ENCODE peak calls at places on chromosomes 1 and 21, in seven cellular contexts. J, S, U, N, P, O and X are unnamed samples.
A peak's percentile ranks its signal among the peaks of the same experiment; 100 is the strongest.

GRCh38 chr21:44509539-44509938 is 30.5 kb downstream of the KRTAP10-1 start:
- DNase-seq in J (peak; percentile 83), S (peak; percentile 31), U (no peak), N (no peak), P (peak; percentile 35), O (no peak), X (peak; percentile 67)

GRCh38 chr1:29830916-29831315 is 594.6 kb downstream of the PTPRU start:
- DNase-seq in J (no peak), S (no peak), U (no peak), N (no peak), P (no peak), O (no peak), X (no peak)

GRCh38 chr1:183180213-183180612 is 5.9 kb upstream of the LAMC2 start:
- DNase-seq in J (no peak), S (peak; percentile 60), U (no peak), N (peak; percentile 11), P (no peak), O (no peak), X (peak; percentile 30)

GRCh38 chr1:112579801-112580510 is 39.0 kb downstream of the ST7L start:
- DNase-seq in J (no peak), S (no peak), U (no peak), N (no peak), P (no peak), O (no peak), X (no peak)

GRCh38 chr1:57061369-57061768 is 95.6 kb upstream of the C8B start:
- DNase-seq in J (no peak), S (no peak), U (no peak), N (no peak), P (peak; percentile 8), O (no peak), X (no peak)

GRCh38 chr1:37448185-37448584 is 26.2 kb upstream of the ZC3H12A start:
- DNase-seq in J (no peak), S (no peak), U (no peak), N (no peak), P (no peak), O (no peak), X (no peak)

GRCh38 chr1:24929876-24930702 is at the start of gene RUNX3:
- DNase-seq in J (peak; percentile 96), S (peak; percentile 52), U (peak; percentile 35), N (peak; percentile 52), P (peak; percentile 95), O (no peak), X (no peak)

GRCh38 chr1:90718411-90719320 is 1.6 kb upstream of the BARHL2 start:
- DNase-seq in J (peak; percentile 72), S (no peak), U (no peak), N (no peak), P (no peak), O (no peak), X (no peak)

GRCh38 chr1:211951856-211952255 is 83.5 kb downstream of the INTS7 start:
- DNase-seq in J (no peak), S (no peak), U (no peak), N (no peak), P (peak; percentile 30), O (no peak), X (peak; percentile 35)

GRCh38 chr1:75785320-75785963 is 614 bp upstream of the RABGGTB start:
- DNase-seq in J (no peak), S (no peak), U (no peak), N (no peak), P (no peak), O (no peak), X (no peak)

GRCh38 chr1:75791022-75791421 is 5.0 kb downstream of the RABGGTB start:
- DNase-seq in J (no peak), S (no peak), U (no peak), N (no peak), P (no peak), O (no peak), X (no peak)

GRCh38 chr1:75785964-75786853 is at the start of gene RABGGTB:
- DNase-seq in J (peak; percentile 96), S (peak; percentile 98), U (peak; percentile 76), N (peak; percentile 95), P (peak; percentile 96), O (peak; percentile 96), X (peak; percentile 77)

GRCh38 chr1:75787524-75787923 is 1.5 kb downstream of the RABGGTB start:
- DNase-seq in J (no peak), S (no peak), U (no peak), N (no peak), P (no peak), O (no peak), X (no peak)

DNA sequence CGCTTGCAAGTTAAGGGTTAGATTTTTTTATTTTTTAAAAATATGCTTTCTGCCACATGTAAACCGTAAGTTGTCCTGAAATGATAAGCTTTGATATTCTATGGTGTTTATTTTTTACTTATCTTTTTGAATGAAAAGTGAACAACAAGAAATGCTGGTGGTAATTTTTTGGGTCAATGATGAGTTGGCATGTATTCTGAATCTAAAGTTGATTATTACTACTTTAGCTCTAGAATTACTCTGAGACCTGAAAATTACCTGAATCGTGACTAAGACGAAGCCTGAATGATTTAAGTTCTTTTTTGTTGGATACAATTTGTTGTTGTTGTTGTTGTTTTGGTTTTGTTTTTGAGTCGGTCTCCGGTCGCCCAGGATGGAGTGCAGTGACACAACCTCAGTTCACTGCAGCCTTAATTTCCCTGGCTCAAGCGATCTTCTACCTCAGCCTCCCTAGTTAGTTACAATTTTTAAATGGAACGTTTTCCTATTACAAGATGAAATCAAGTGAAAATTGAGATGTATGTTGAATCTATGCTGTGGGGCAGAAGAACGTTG is 922 bp downstream of the RABGGTB start:
- DNase-seq in J (no peak), S (no peak), U (no peak), N (no peak), P (no peak), O (no peak), X (no peak)
- TF ChIP-seq POLR2A in J (no peak), S (no peak), U (no peak), N (no peak), P (no peak), O (no peak), X (no peak)

DNA sequence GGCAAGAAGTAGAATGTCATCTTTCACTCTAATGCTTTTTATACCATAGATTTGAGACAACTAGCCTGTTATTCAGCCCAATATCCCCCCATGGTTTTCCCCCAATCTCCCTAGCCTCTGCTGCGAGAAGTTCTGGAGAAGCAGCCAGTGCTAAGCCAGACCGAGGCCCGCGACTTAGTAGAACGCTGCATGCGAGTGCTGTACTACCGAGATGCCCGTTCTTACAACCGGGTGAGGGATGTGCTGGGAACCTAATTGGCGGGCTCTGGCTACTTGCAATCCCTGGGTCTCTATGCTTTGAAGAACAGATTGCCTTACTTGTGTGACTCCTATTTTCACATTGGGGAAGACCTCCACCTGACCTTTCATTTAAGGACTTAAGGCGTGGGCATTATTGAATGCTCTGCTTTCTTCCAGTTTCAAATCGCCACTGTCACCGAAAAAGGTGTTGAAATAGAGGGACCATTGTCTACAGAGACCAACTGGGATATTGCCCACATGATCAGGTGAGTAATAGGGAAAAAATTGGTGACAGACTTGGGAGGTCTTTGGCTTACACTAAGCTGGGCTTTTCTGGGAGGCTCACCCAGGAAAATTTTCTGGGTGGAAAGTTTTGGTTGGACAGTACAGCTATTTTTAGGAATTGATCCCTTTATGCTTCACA is 1.9 kb downstream of the PSMB4 start:
- DNase-seq in J (no peak), S (no peak), U (no peak), N (no peak), P (no peak), O (no peak), X (no peak)
- TF ChIP-seq POLR2A in J (no peak), S (no peak), U (no peak), N (no peak), P (no peak), O (no peak), X (no peak)

DNA sequence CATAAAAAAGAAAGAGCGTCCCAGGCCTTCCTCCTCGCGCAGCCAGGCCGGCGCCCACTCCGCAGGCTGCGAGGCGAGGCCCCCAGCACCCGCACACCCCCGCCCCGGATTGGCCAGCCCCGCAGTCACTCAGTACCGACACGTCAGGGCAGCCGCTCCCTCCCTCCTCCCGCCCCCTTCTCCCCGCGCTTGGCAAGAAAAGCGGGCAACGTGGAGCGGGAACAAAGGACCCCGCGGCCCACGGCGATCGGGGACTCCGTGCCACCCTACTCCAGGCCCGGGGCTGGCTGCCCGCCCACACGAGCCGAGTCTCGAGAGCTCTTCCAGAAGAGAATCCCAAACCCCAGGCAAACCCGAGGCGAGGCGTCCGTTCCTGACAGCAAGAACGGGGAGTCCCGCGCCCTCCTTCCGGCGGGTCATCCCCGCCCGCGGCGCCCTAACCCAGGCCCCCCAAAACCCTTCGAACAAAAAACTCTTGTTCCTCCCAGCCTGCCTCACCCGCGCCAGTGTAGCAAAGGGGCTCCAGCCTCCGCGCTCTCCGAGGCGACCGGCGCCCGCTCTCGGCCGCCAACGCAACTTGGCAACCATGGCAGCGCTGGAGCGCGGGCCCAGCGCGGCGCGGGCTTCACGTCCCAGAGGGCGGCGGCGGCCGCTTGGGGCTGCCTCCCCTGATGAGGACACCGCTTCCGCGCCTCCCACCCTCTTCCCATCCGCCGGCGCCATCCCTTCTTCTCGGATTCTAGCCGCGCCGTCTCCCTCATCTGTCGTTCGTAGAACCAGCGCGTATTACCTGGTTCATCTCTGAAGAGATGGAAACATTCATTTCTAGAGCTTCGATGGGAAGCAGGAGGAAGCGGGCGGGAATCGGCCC is 645 bp downstream of the IVNS1ABP start:
- DNase-seq in J (peak; percentile 99), S (peak; percentile 97), U (peak; percentile 50), N (peak; percentile 96), P (peak; percentile 91), O (peak; percentile 97), X (peak; percentile 70)
- TF ChIP-seq POLR2A in J (no peak), S (peak; percentile 39), U (no peak), N (peak; percentile 42), P (peak; percentile 71), O (peak; percentile 62), X (peak; percentile 66)

DNA sequence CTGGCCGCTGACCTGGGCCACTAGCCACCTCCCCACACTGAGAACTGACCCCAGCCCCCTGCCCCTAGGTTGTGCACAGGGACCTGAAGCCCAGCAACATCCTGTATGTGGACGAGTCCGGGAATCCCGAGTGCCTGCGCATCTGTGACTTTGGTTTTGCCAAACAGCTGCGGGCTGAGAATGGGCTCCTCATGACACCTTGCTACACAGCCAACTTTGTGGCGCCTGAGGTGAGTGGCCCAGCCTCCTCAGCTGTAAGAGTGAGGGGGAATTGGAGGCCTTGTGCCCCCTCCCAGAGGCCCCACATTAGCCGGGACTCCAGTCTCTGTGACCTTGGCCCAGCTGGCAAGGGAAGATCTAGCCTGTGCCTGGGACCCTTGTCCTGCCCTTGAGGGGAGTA is 41.8 kb downstream of the RPS6KA1 start:
- DNase-seq in J (no peak), S (no peak), U (no peak), N (no peak), P (no peak), O (no peak), X (no peak)
- TF ChIP-seq POLR2A in J (no peak), S (no peak), U (no peak), N (no peak), P (no peak), O (no peak), X (no peak)

GRCh38 chr1:40092811-40093617 is 4.0 kb downstream of the PPT1 start:
- DNase-seq in J (no peak), S (no peak), U (no peak), N (no peak), P (peak; percentile 44), O (no peak), X (no peak)

GRCh38 chr1:40094481-40095110 is 2.5 kb downstream of the PPT1 start:
- DNase-seq in J (no peak), S (no peak), U (no peak), N (no peak), P (peak; percentile 33), O (no peak), X (no peak)

GRCh38 chr1:40096646-40096976 is 441 bp downstream of the PPT1 start:
- DNase-seq in J (no peak), S (no peak), U (no peak), N (no peak), P (no peak), O (no peak), X (no peak)

GRCh38 chr1:40092241-40092640 is 4.8 kb downstream of the PPT1 start:
- DNase-seq in J (no peak), S (no peak), U (no peak), N (no peak), P (no peak), O (no peak), X (no peak)

GRCh38 chr1:40096977-40097782 is at the start of gene PPT1:
- DNase-seq in J (peak; percentile 96), S (peak; percentile 88), U (no peak), N (peak; percentile 78), P (peak; percentile 79), O (peak; percentile 82), X (peak; percentile 91)
- TF ChIP-seq POLR2A in J (peak; percentile 39), S (no peak), U (no peak), N (peak; percentile 44), P (peak; percentile 51), O (no peak), X (peak; percentile 85)